ENCODE peak calls at places on chromosomes 5 and 9, in nine cellular contexts. V is brain microvascular endothelial cell; D is effector memory CD4-positive, alpha-beta T cell; B is neural progenitor cell; X is MM.1S; P is SK-N-SH; L is ovary; M is CD8-positive, alpha-beta T cell; A is prostate gland. H is an unnamed sample. For H3K36me3, the result is how much of the 10 kb centered on the place peaks cover.

GRCh38 chr5:134967607-134968006 is at the start of gene CATSPER3:
- DNase-seq in V (no peak), D (no peak), B (no peak), X (no peak), P (no peak), L (no peak), M (no peak), A (no peak), H (no peak)

GRCh38 chr5:111187079-111187478 is 37.1 kb upstream of the CAMK4 start:
- DNase-seq in V (no peak), D (no peak), B (no peak), X (no peak), P (no peak), L (no peak), M (no peak), A (no peak), H (no peak)

GRCh38 chr5:27590503-27590902 is 552.1 kb upstream of the CDH9 start:
- DNase-seq in V (no peak), D (no peak), B (no peak), X (no peak), P (no peak), L (no peak), M (no peak), A (no peak), H (no peak)

GRCh38 chr5:6820851-6821479 is 107.7 kb downstream of the TENT4A start:
- DNase-seq in V (no peak), D (peak), B (peak), X (peak), P (peak), L (no peak), M (peak), A (no peak), H (peak)

GRCh38 chr5:1386274-1386717 is 41.4 kb upstream of the CLPTM1L start:
- DNase-seq in V (peak), D (peak), B (peak), X (peak), P (peak), L (peak), M (peak), A (peak), H (no peak)

GRCh38 chr9:127525426-127526188 is 74.3 kb downstream of the LRSAM1 start:
- DNase-seq in V (peak), D (no peak), B (peak), X (peak), P (no peak), L (no peak), M (peak), A (no peak), H (no peak)

GRCh38 chr9:696332-697090 is 145.0 kb upstream of the DMRT1 start:
- DNase-seq in V (peak), D (no peak), B (no peak), X (no peak), P (no peak), L (peak), M (no peak), A (peak), H (no peak)

GRCh38 chr5:40447438-40447837 is 232.3 kb upstream of the PTGER4 start:
- DNase-seq in V (peak), D (no peak), B (no peak), X (no peak), P (no peak), L (no peak), M (no peak), A (no peak), H (no peak)

GRCh38 chr9:117744390-117744789 is 40.2 kb downstream of the TLR4 start:
- DNase-seq in V (no peak), D (no peak), B (no peak), X (no peak), P (no peak), L (no peak), M (no peak), A (no peak), H (no peak)

DNA sequence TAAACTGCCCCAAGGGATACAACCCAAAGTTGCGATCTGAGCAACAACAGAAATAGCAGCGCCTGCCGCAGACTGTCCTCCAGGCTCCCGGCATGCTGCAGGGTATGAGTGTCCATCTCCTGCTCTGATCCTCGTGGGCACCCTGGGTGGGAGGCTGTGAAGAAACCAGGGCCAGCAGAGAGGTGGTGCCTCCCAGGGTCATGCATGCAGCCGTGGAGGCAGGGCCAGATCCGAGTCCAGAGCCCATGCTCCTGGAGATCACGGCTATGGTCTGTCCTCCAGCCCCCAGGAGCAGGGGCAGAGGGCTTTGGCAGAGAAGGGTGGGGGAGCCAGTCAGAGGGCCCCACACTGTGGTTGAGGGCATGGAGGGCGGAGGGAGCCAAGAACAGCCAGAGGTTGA is 29.0 kb downstream of the HRH2 start:
- DNase-seq in V (no peak), D (no peak), B (no peak), X (no peak), P (no peak), L (no peak), M (no peak), A (no peak), H (no peak)
- H3K36me3 ChIP-seq in V (under half), D (under half), B (under half), X (under half), P (under half), L (under half), M (under half), A (under half), H (under half)

GRCh38 chr9:89079421-89079820 is 88.2 kb downstream of the S1PR3 start:
- DNase-seq in V (no peak), D (no peak), B (no peak), X (no peak), P (no peak), L (no peak), M (no peak), A (no peak), H (no peak)
- H3K27ac ChIP-seq in V (peak), D (no peak), B (no peak), X (no peak), P (peak), L (no peak), M (no peak), A (no peak), H (peak)

DNA sequence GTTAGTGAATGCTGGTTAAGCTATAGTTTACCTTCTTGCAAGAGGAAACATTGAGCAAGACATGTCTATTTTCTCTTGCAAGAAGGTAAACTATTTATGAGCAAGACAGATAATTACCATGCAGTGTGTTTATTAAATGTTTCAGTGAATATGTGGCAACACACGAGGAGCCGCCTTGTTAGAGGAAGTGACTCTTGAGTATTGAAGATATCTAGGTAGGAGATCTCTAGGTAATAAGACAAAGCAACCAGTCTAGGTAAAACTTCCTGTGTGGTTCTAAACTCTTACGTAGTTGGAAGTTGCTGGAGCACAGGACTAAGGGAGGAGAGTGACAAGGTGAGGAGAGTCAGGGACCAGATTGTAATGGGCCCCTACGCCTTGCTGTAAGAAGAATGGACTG is 16.8 kb downstream of the SKP2 start:
- DNase-seq in V (no peak), D (no peak), B (no peak), X (no peak), P (no peak), L (no peak), M (no peak), A (no peak), H (no peak)
- H3K36me3 ChIP-seq in V (under half), D (under half), B (under half), X (under half), P (half or more), L (under half), M (under half), A (under half), H (half or more)

DNA sequence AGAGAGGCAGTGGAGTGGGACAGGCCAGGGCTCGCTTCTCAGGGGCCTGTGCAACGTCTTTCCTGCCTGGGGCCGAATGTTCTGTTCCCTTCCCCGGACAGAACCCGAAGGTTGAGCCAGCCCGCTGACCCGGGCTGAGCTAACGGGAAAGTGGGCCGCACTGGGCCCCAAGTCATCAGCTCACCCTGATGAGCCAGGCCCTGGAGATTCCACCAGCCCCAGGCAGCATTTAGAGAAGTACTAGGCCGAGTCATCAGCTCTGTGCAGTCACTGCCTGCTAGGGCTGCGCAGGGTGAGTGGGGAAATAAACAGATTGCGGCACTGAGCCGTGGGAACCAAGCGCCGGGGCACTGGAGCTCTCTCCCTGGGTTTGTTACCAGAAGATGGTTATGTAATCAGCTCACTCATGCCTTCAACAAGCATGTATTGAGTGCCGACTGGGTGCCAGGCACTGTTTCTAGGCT is 29.1 kb upstream of the DUSP1 start:
- DNase-seq in V (peak), D (no peak), B (no peak), X (no peak), P (no peak), L (peak), M (no peak), A (no peak), H (no peak)
- H3K27ac ChIP-seq in V (peak), D (no peak), B (no peak), X (no peak), P (peak), L (no peak), M (no peak), A (no peak), H (peak)

GRCh38 chr9:124331580-124331979 is 73.8 kb downstream of the NEK6 start:
- DNase-seq in V (no peak), D (no peak), B (no peak), X (no peak), P (no peak), L (no peak), M (no peak), A (no peak), H (no peak)
- H3K36me3 ChIP-seq in V (half or more), D (under half), B (under half), X (under half), P (under half), L (under half), M (under half), A (under half), H (under half)

GRCh38 chr5:14109771-14110170 is 33.4 kb upstream of the TRIO start:
- DNase-seq in V (no peak), D (no peak), B (no peak), X (no peak), P (no peak), L (no peak), M (no peak), A (no peak), H (no peak)
- H3K27ac ChIP-seq in V (peak), D (no peak), B (no peak), X (no peak), P (peak), L (no peak), M (no peak), A (no peak), H (no peak)

H was measured in esophagus muscularis mucosa.